ENCODE peak calls at places on chromosome 9, in five cellular contexts. One of them, this sample, is unnamed.
A peak's percentile ranks its signal among the peaks of the same experiment; 100 is the strongest.

GRCh38 chr9:36191290-36191645 is 547 bp downstream of the CLTA start:
- DNase-seq in G401: peak; percentile 26
- DNase-seq in GM13977: no peak
- DNase-seq in PC-9: no peak
- DNase-seq in kidney epithelial cell: no peak
- DNase-seq in this sample: no peak

GRCh38 chr9:113657765-113658564 is 194.4 kb downstream of the RGS3 start:
- DNase-seq in GM13977: peak; percentile 86
- DNase-seq in kidney epithelial cell: peak; percentile 45
- DNase-seq in PC-9: peak; percentile 86
- DNase-seq in G401: peak; percentile 87
- DNase-seq in this sample: no peak

GRCh38 chr9:134053941-134054761 is 13.7 kb downstream of the BRD3 start:
- DNase-seq in GM13977: no peak
- DNase-seq in kidney epithelial cell: no peak
- DNase-seq in G401: no peak
- DNase-seq in PC-9: no peak
- DNase-seq in this sample: no peak

GRCh38 chr9:87890866-87891265 is 8.2 kb downstream of the SPATA31E1 start:
- DNase-seq in kidney epithelial cell: no peak
- DNase-seq in PC-9: no peak
- DNase-seq in GM13977: no peak
- DNase-seq in G401: no peak
- DNase-seq in this sample: no peak

GRCh38 chr9:31519826-31520225 is 864.6 kb upstream of the ACO1 start:
- DNase-seq in GM13977: no peak
- DNase-seq in G401: no peak
- DNase-seq in kidney epithelial cell: no peak
- DNase-seq in PC-9: no peak
- DNase-seq in this sample: no peak

GRCh38 chr9:107480386-107480789 is 9.2 kb downstream of the KLF4 start:
- DNase-seq in kidney epithelial cell: no peak
- DNase-seq in G401: no peak
- DNase-seq in PC-9: peak; percentile 23
- DNase-seq in GM13977: no peak
- DNase-seq in this sample: no peak

GRCh38 chr9:87829756-87830155 is 52.9 kb upstream of the SPATA31E1 start:
- DNase-seq in GM13977: no peak
- DNase-seq in G401: no peak
- DNase-seq in PC-9: no peak
- DNase-seq in kidney epithelial cell: no peak
- DNase-seq in this sample: no peak

GRCh38 chr9:969693-970309 is 6.7 kb upstream of the DMRT3 start:
- DNase-seq in GM13977: no peak
- DNase-seq in PC-9: no peak
- DNase-seq in kidney epithelial cell: no peak
- DNase-seq in G401: no peak
- DNase-seq in this sample: no peak

GRCh38 chr9:111937781-111938426 is 41.3 kb downstream of the UGCG start:
- DNase-seq in G401: no peak
- DNase-seq in kidney epithelial cell: no peak
- DNase-seq in PC-9: no peak
- DNase-seq in GM13977: peak; percentile 33
- DNase-seq in this sample: no peak

GRCh38 chr9:74570879-74571512 is 73.9 kb downstream of the RORB start:
- DNase-seq in G401: peak; percentile 22
- DNase-seq in PC-9: peak; percentile 10
- DNase-seq in kidney epithelial cell: no peak
- DNase-seq in GM13977: peak; percentile 11
- DNase-seq in this sample: peak; percentile 6

GRCh38 chr9:133863193-133863592 is 125.0 kb upstream of the SARDH start:
- DNase-seq in PC-9: no peak
- DNase-seq in G401: no peak
- DNase-seq in kidney epithelial cell: no peak
- DNase-seq in GM13977: no peak
- DNase-seq in this sample: no peak

GRCh38 chr9:16960084-16960483 is 89.6 kb upstream of the BNC2 start:
- DNase-seq in G401: no peak
- DNase-seq in PC-9: no peak
- DNase-seq in GM13977: no peak
- DNase-seq in kidney epithelial cell: no peak
- DNase-seq in this sample: peak; percentile 26

GRCh38 chr9:35079041-35079425 is 709 bp downstream of the FANCG start:
- DNase-seq in PC-9: peak; percentile 1
- DNase-seq in kidney epithelial cell: no peak
- DNase-seq in GM13977: no peak
- DNase-seq in G401: no peak
- DNase-seq in this sample: no peak

GRCh38 chr9:3809724-3810123 is 283.9 kb upstream of the RFX3 start:
- DNase-seq in PC-9: no peak
- DNase-seq in G401: no peak
- DNase-seq in kidney epithelial cell: peak; percentile 88
- DNase-seq in GM13977: no peak
- DNase-seq in this sample: no peak

GRCh38 chr9:102911185-102911584 is 83.9 kb upstream of the CYLC2 start:
- DNase-seq in PC-9: no peak
- DNase-seq in G401: no peak
- DNase-seq in GM13977: no peak
- DNase-seq in kidney epithelial cell: no peak
- DNase-seq in this sample: no peak

GRCh38 chr9:69323886-69324285 is 1.1 kb upstream of the ENTREP1 start:
- DNase-seq in GM13977: no peak
- DNase-seq in G401: no peak
- DNase-seq in kidney epithelial cell: no peak
- DNase-seq in PC-9: no peak
- DNase-seq in this sample: no peak

GRCh38 chr9:137168907-137169763 is 716 bp downstream of the LRRC26 start:
- DNase-seq in G401: peak; percentile 76
- DNase-seq in kidney epithelial cell: no peak
- DNase-seq in PC-9: peak; percentile 80
- DNase-seq in GM13977: peak; percentile 87
- DNase-seq in this sample: no peak

GRCh38 chr9:115127191-115127817 is 9.3 kb upstream of the TNC start:
- DNase-seq in GM13977: no peak
- DNase-seq in PC-9: no peak
- DNase-seq in G401: no peak
- DNase-seq in kidney epithelial cell: no peak
- DNase-seq in this sample: no peak

GRCh38 chr9:138049085-138049778 is 171.7 kb downstream of the CACNA1B start:
- DNase-seq in PC-9: no peak
- DNase-seq in kidney epithelial cell: no peak
- DNase-seq in GM13977: no peak
- DNase-seq in G401: no peak
- DNase-seq in this sample: no peak

GRCh38 chr9:9917400-9917799 is 695.4 kb downstream of the PTPRD start:
- DNase-seq in kidney epithelial cell: no peak
- DNase-seq in GM13977: no peak
- DNase-seq in G401: no peak
- DNase-seq in PC-9: no peak
- DNase-seq in this sample: no peak

GRCh38 chr9:129368458-129368978 is 190.5 kb upstream of the IER5L start:
- DNase-seq in PC-9: no peak
- DNase-seq in G401: no peak
- DNase-seq in GM13977: no peak
- DNase-seq in kidney epithelial cell: no peak
- DNase-seq in this sample: no peak

GRCh38 chr9:549425-549997 is 292.0 kb upstream of the DMRT1 start:
- DNase-seq in G401: no peak
- DNase-seq in GM13977: no peak
- DNase-seq in PC-9: no peak
- DNase-seq in kidney epithelial cell: no peak
- DNase-seq in this sample: no peak

GRCh38 chr9:90331826-90332575 is 310.6 kb downstream of the DIRAS2 start:
- DNase-seq in PC-9: peak; percentile 55
- DNase-seq in GM13977: no peak
- DNase-seq in kidney epithelial cell: no peak
- DNase-seq in G401: no peak
- DNase-seq in this sample: no peak

GRCh38 chr9:121233906-121234901 is 32.5 kb upstream of the RAB14 start:
- DNase-seq in kidney epithelial cell: no peak
- DNase-seq in GM13977: no peak
- DNase-seq in PC-9: peak; percentile 78
- DNase-seq in G401: no peak
- DNase-seq in this sample: no peak

GRCh38 chr9:92706218-92706940 is 36.4 kb upstream of the IPPK start:
- DNase-seq in GM13977: no peak
- DNase-seq in G401: no peak
- DNase-seq in kidney epithelial cell: no peak
- DNase-seq in PC-9: peak; percentile 53
- DNase-seq in this sample: no peak